ENCODE peak calls at places on chromosomes 2 and 18, in four cellular contexts. One of them, this sample, is unnamed.

GRCh38 chr18:13809025-13809384 is 14.9 kb upstream of the MC5R start:
- DNase-seq in GM13976: no peak
- DNase-seq in brain microvascular endothelial cell: no peak
- DNase-seq in MCF 10A: no peak
- DNase-seq in this sample: peak

GRCh38 chr2:240631561-240632290 is 6.4 kb downstream of the GPR35 start:
- DNase-seq in GM13976: no peak
- DNase-seq in brain microvascular endothelial cell: no peak
- DNase-seq in MCF 10A: no peak
- DNase-seq in this sample: no peak

GRCh38 chr18:74722237-74722636 is 124.6 kb downstream of the ZNF407 start:
- DNase-seq in GM13976: no peak
- DNase-seq in brain microvascular endothelial cell: peak
- DNase-seq in MCF 10A: peak
- DNase-seq in this sample: peak

GRCh38 chr2:76808776-76809175 is 713.4 kb downstream of the LRRTM4 start:
- DNase-seq in GM13976: no peak
- DNase-seq in brain microvascular endothelial cell: no peak
- DNase-seq in MCF 10A: no peak
- DNase-seq in this sample: no peak

GRCh38 chr18:21163647-21164625 is 52.3 kb upstream of the ROCK1 start:
- DNase-seq in GM13976: no peak
- DNase-seq in brain microvascular endothelial cell: peak
- DNase-seq in MCF 10A: peak
- DNase-seq in this sample: peak

GRCh38 chr2:74908763-74909444 is 49.5 kb upstream of the POLE4 start:
- DNase-seq in GM13976: no peak
- DNase-seq in brain microvascular endothelial cell: no peak
- DNase-seq in MCF 10A: no peak
- DNase-seq in this sample: peak

GRCh38 chr2:167875524-167875923 is 371.9 kb downstream of the STK39 start:
- DNase-seq in GM13976: no peak
- DNase-seq in brain microvascular endothelial cell: no peak
- DNase-seq in MCF 10A: no peak
- DNase-seq in this sample: no peak

GRCh38 chr18:22558945-22559385 is 141.2 kb upstream of the CTAGE1 start:
- DNase-seq in GM13976: no peak
- DNase-seq in brain microvascular endothelial cell: peak
- DNase-seq in MCF 10A: peak
- DNase-seq in this sample: peak

GRCh38 chr2:176129825-176130152 is 284 bp downstream of the HOXD8 start:
- DNase-seq in GM13976: no peak
- DNase-seq in brain microvascular endothelial cell: no peak
- DNase-seq in MCF 10A: no peak
- DNase-seq in this sample: no peak

GRCh38 chr2:164711246-164712138 is 90.2 kb upstream of the GRB14 start:
- DNase-seq in GM13976: no peak
- DNase-seq in brain microvascular endothelial cell: no peak
- DNase-seq in MCF 10A: no peak
- DNase-seq in this sample: no peak

GRCh38 chr2:64866797-64867196 is 122.4 kb upstream of the SLC1A4 start:
- DNase-seq in GM13976: no peak
- DNase-seq in brain microvascular endothelial cell: peak
- DNase-seq in MCF 10A: peak
- DNase-seq in this sample: no peak

GRCh38 chr2:239273280-239274234 is 127.3 kb downstream of the HDAC4 start:
- DNase-seq in GM13976: no peak
- DNase-seq in brain microvascular endothelial cell: no peak
- DNase-seq in MCF 10A: no peak
- DNase-seq in this sample: no peak

GRCh38 chr2:218998414-218999002 is 5.3 kb upstream of the CRYBA2 start:
- DNase-seq in GM13976: no peak
- DNase-seq in brain microvascular endothelial cell: no peak
- DNase-seq in MCF 10A: peak
- DNase-seq in this sample: peak

GRCh38 chr2:218997730-218998129 is 4.5 kb upstream of the CRYBA2 start:
- DNase-seq in GM13976: no peak
- DNase-seq in brain microvascular endothelial cell: no peak
- DNase-seq in MCF 10A: no peak
- DNase-seq in this sample: no peak

GRCh38 chr2:218996937-218997336 is 3.7 kb upstream of the CRYBA2 start:
- DNase-seq in GM13976: no peak
- DNase-seq in brain microvascular endothelial cell: no peak
- DNase-seq in MCF 10A: no peak
- DNase-seq in this sample: no peak

GRCh38 chr2:218995561-218995960 is 2.3 kb upstream of the CRYBA2 start:
- DNase-seq in GM13976: no peak
- DNase-seq in brain microvascular endothelial cell: no peak
- DNase-seq in MCF 10A: no peak
- DNase-seq in this sample: no peak

DNA sequence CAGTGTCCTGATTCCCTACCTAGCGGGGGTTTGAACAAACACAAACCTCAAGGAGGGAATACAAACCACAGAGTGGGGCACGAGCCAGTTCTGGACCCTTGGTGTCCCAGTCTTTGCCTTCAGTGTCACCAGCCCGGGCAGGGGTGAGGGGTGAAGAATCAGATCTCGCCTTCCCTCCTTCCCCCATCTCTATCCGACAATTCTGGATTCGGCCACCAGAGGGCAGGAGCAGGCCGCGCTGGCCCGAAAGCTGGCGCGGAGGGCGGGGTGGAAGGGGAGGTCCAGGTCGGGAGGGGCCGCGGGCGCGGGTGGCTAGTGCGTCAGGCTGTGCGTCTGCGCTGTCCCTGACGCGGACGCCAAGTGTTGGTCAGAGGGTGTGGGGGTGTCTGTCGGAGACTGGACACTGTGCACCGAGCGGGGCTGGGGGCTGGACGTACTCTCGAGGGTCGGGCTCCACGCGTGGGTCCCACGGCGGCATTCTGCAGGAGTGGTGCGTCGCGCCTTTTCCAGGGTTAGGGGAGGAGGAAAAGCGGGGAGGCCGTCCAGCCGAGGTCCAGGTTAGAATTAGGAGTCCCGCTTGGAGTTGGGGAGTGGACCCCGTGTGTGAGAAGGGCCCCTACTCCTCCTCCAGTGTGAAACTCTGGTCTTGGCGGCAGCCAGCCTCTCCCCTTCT is 2.9 kb upstream of the CRYBA2 start:
- DNase-seq in GM13976: peak
- DNase-seq in brain microvascular endothelial cell: peak
- DNase-seq in MCF 10A: peak
- DNase-seq in this sample: peak
- TF ChIP-seq CTCF in GM13976: peak
- TF ChIP-seq CTCF in brain microvascular endothelial cell: peak
- TF ChIP-seq CTCF in MCF 10A: peak
- TF ChIP-seq CTCF in this sample: peak

DNA sequence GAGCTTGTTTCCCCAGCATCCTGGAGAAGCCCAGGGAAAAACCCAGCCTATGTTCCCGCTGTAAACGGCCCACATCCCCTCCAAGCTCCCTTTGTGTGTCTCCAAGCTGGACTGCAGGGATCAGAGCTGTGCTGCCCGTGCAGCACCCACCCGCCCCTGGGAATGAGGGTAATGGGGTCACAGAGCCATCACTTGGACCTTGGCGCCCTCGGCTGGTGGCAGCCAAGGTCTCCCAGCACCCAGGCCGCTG is 670 bp upstream of the INPP5D start:
- DNase-seq in GM13976: peak
- DNase-seq in brain microvascular endothelial cell: no peak
- DNase-seq in MCF 10A: no peak
- DNase-seq in this sample: no peak
- TF ChIP-seq CTCF in GM13976: peak
- TF ChIP-seq CTCF in brain microvascular endothelial cell: no peak
- TF ChIP-seq CTCF in MCF 10A: no peak
- TF ChIP-seq CTCF in this sample: no peak

DNA sequence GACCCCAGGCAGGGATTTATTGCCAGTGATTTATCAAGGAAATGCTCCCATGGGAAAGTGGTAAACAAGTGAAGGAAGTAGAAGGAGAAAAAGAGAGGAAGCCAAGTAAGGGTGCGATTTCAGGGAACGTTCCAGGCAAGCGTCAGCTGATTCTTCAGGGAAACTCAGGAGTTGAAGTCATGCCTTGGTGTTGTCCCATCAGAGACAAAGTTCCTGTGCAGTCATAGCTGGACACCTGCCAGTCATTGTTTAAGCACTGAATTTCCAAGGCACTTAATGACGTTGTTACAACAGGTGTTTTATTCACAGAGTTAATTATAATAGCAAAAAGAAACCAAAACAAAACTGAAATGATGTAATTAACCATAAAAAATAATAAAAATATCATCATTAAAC is 381.8 kb upstream of the CRIM1 start:
- DNase-seq in GM13976: no peak
- DNase-seq in brain microvascular endothelial cell: no peak
- DNase-seq in MCF 10A: peak
- DNase-seq in this sample: peak
- TF ChIP-seq CTCF in GM13976: no peak
- TF ChIP-seq CTCF in brain microvascular endothelial cell: no peak
- TF ChIP-seq CTCF in MCF 10A: no peak
- TF ChIP-seq CTCF in this sample: no peak

DNA sequence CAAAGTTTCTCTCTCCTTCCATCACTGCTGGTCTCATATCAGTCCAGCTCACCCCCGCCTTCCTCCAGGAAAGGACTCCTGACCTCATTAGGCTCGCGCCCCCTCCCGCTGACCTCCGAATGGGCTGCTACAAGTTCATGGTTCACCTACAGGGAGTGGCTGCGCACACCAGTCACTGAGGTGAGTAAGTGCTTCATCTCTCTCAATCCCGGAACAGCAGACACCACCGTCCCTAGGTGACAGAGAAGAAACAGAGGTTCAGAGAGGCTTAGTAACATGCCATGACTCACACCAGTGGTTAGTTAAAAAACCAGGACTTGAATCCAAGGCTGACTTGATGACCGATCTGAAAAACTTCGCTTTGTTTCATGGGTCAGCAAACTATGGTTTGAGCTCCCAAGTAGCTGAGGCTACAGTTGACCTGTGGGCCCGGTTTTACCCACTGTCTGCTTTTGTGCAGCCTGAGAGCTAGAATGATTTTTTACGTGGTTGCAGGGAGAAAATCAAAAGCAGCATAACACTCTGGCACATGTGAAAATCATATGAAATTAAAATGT is 42.0 kb downstream of the ZFP36L2 start:
- DNase-seq in GM13976: no peak
- DNase-seq in brain microvascular endothelial cell: peak
- DNase-seq in MCF 10A: peak
- DNase-seq in this sample: peak
- TF ChIP-seq CTCF in GM13976: no peak
- TF ChIP-seq CTCF in brain microvascular endothelial cell: no peak
- TF ChIP-seq CTCF in MCF 10A: no peak
- TF ChIP-seq CTCF in this sample: peak

DNA sequence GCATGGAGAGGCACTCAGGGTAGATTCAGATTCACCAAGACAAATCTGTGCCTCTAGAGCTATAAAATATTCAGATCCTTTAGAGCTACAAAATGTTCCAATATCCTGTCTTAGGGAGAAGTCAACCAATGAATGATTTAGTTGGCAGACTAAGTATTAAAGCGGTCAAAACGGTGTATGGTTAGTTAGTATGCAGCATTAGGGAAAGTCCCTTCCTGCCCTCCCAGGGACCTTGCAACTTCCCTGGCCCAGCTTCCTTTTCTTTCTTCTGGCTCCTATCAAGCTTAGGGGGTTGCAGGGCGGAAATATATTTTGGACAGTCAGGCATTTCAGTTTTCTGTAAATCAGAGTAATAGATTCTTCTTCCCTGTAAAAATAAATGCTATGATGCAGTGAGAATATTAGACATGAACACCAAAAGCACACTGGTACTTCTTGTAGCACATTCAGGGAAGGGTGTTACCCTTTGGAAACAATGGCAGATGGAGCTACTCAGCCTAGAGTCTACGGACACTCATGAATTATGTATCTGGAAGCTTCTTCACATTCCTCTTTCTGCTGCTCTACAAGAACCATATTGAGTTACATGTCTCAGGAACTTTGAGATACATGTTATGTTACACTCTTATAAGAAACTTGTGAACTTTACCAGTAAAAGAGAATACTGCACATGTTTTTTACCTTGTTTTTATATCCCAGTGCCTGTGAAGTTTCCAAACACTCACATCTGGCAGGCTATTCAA is 45.7 kb downstream of the CCDC93 start:
- DNase-seq in GM13976: no peak
- DNase-seq in brain microvascular endothelial cell: no peak
- DNase-seq in MCF 10A: no peak
- DNase-seq in this sample: no peak
- TF ChIP-seq CTCF in GM13976: no peak
- TF ChIP-seq CTCF in brain microvascular endothelial cell: no peak
- TF ChIP-seq CTCF in MCF 10A: no peak
- TF ChIP-seq CTCF in this sample: no peak

DNA sequence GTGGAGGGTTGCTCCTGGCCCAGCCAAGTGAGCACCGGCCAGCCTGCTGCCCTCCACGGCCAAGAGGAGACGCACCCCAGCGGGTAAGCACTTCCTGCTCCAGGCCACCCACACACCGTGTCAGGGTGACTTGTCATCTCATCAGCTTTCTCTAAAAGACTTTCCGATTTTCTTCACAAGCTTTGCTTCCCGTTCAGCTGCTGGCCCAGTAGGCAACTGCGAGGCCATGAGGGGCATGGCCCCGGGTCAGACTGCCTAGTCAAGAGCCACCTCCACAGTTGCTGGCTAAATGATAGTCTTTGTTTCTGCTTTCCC is 13.8 kb upstream of the CNNM3 start:
- DNase-seq in GM13976: peak
- DNase-seq in brain microvascular endothelial cell: no peak
- DNase-seq in MCF 10A: no peak
- DNase-seq in this sample: no peak
- TF ChIP-seq CTCF in GM13976: no peak
- TF ChIP-seq CTCF in brain microvascular endothelial cell: no peak
- TF ChIP-seq CTCF in MCF 10A: no peak
- TF ChIP-seq CTCF in this sample: no peak

GRCh38 chr2:66498597-66498910 is 63.6 kb downstream of the MEIS1 start:
- DNase-seq in GM13976: no peak
- DNase-seq in brain microvascular endothelial cell: no peak
- DNase-seq in MCF 10A: no peak
- DNase-seq in this sample: no peak

GRCh38 chr2:66494708-66495107 is 59.8 kb downstream of the MEIS1 start:
- DNase-seq in GM13976: no peak
- DNase-seq in brain microvascular endothelial cell: no peak
- DNase-seq in MCF 10A: peak
- DNase-seq in this sample: peak

GRCh38 chr2:66496680-66497420 is 61.9 kb downstream of the MEIS1 start:
- DNase-seq in GM13976: no peak
- DNase-seq in brain microvascular endothelial cell: no peak
- DNase-seq in MCF 10A: peak
- DNase-seq in this sample: no peak

GRCh38 chr2:66497706-66498596 is 63.0 kb downstream of the MEIS1 start:
- DNase-seq in GM13976: no peak
- DNase-seq in brain microvascular endothelial cell: no peak
- DNase-seq in MCF 10A: peak
- DNase-seq in this sample: no peak

GRCh38 chr2:66495788-66496640 is 61.1 kb downstream of the MEIS1 start:
- DNase-seq in GM13976: no peak
- DNase-seq in brain microvascular endothelial cell: peak
- DNase-seq in MCF 10A: peak
- DNase-seq in this sample: peak
- TF ChIP-seq CTCF in GM13976: no peak
- TF ChIP-seq CTCF in brain microvascular endothelial cell: peak
- TF ChIP-seq CTCF in MCF 10A: peak
- TF ChIP-seq CTCF in this sample: peak

This sample was measured in bronchial epithelial cell.